ENCODE peak calls at places on chromosome 11, in seven cellular contexts. I, M, S, G, D, B and J are unnamed samples. For H3K4me1, the result is how much of the 10 kb centered on the place peaks cover.

GRCh38 chr11:36586543-36586942 is 7.8 kb upstream of the IFTAP start:
- DNase-seq in M (no peak), D (no peak), I (no peak), B (no peak), S (no peak), G (no peak), J (no peak)

GRCh38 chr11:17395554-17395961 is 7.1 kb upstream of the KCNJ11 start:
- DNase-seq in G (no peak), M (no peak), D (no peak), S (no peak), B (no peak), I (no peak), J (no peak)

GRCh38 chr11:17014321-17014773 is at the start of gene PLEKHA7:
- DNase-seq in S (no peak), B (peak), G (peak), D (peak), I (no peak), M (peak), J (peak)

GRCh38 chr11:8730697-8731020 is 48.1 kb downstream of the RPL27A start:
- DNase-seq in D (no peak), S (peak), M (no peak), G (no peak), I (no peak), B (no peak), J (no peak)

GRCh38 chr11:45879803-45880685 is 5.4 kb upstream of the MAPK8IP1 start:
- DNase-seq in B (no peak), D (no peak), G (peak), S (no peak), I (peak), M (peak), J (no peak)

GRCh38 chr11:72140661-72141060 is 5.1 kb downstream of the FOLR3 start:
- DNase-seq in G (peak), I (no peak), B (no peak), D (no peak), M (no peak), S (no peak), J (no peak)

GRCh38 chr11:15859411-15859810 is 496.9 kb downstream of the SOX6 start:
- DNase-seq in M (no peak), S (no peak), G (no peak), D (no peak), B (no peak), I (no peak), J (no peak)

GRCh38 chr11:111939836-111940604 is 2.9 kb downstream of the DIXDC1 start:
- DNase-seq in S (no peak), M (peak), B (no peak), I (no peak), G (peak), D (no peak), J (no peak)

GRCh38 chr11:21556936-21557335 is 635.9 kb upstream of the ANO5 start:
- DNase-seq in S (no peak), I (no peak), M (no peak), B (no peak), G (no peak), D (no peak), J (peak)

GRCh38 chr11:35363246-35364100 is 55.9 kb downstream of the SLC1A2 start:
- DNase-seq in I (no peak), S (no peak), M (no peak), B (no peak), G (peak), D (no peak), J (no peak)

GRCh38 chr11:31045335-31045734 is 324.2 kb downstream of the DCDC1 start:
- DNase-seq in G (peak), B (no peak), I (no peak), D (no peak), S (no peak), M (peak), J (peak)

GRCh38 chr11:119533462-119533861 is 110.5 kb upstream of the THY1 start:
- DNase-seq in I (no peak), S (peak), G (no peak), M (no peak), D (no peak), B (no peak), J (no peak)
- H3K4me3 ChIP-seq in I (no peak), S (no peak), G (no peak), M (no peak), D (no peak), B (no peak), J (no peak)

DNA sequence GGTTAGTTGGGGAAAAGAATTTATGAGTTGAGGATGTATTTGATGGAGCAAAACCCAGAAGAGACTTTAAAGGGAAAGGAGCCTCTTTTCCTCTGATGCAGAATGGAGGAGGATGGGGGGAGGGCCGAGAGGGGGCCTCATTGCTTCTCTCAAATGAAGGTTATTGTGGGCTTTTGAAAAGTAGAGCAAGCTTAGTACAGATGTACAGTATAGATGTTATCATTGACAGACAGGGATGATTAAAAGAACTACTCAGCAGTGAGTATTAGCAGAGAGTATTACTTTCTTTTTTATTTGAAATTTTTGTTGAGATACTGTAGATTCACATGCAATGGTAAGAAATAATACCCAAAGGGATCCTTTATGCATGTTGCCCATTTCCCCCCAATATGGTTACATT is 98.1 kb downstream of the TEAD1 start:
- DNase-seq in G (no peak), B (no peak), S (no peak), I (no peak), M (no peak), D (no peak), J (no peak)
- H3K4me1 ChIP-seq in G (half or more), B (under half), S (under half), I (under half), M (under half), D (under half), J (under half)

GRCh38 chr11:65609236-65609635 is 4.8 kb downstream of the MAP3K11 start:
- DNase-seq in B (no peak), S (no peak), M (no peak), I (no peak), D (no peak), G (peak), J (no peak)

GRCh38 chr11:65607614-65608426 is 6.2 kb downstream of the MAP3K11 start:
- DNase-seq in I (no peak), M (no peak), B (no peak), G (no peak), S (no peak), D (no peak), J (no peak)

GRCh38 chr11:65609711-65610110 is 4.3 kb downstream of the MAP3K11 start:
- DNase-seq in M (no peak), B (no peak), G (no peak), D (no peak), S (no peak), I (no peak), J (no peak)

GRCh38 chr11:65604258-65604657 is 8.7 kb upstream of the KCNK7 start:
- DNase-seq in D (no peak), I (no peak), M (no peak), S (no peak), B (no peak), G (no peak), J (no peak)

GRCh38 chr11:65606876-65607613 is 7.0 kb downstream of the MAP3K11 start:
- DNase-seq in S (peak), G (peak), I (peak), D (no peak), M (no peak), B (peak), J (no peak)
- H3K4me3 ChIP-seq in S (no peak), G (peak), I (no peak), D (no peak), M (no peak), B (no peak), J (no peak)

GRCh38 chr11:68012044-68012842 is 2.1 kb downstream of the ALDH3B1 start:
- DNase-seq in B (no peak), G (no peak), D (no peak), M (peak), I (no peak), S (no peak), J (no peak)

GRCh38 chr11:68011046-68011943 is 1.2 kb downstream of the ALDH3B1 start:
- DNase-seq in G (no peak), D (no peak), S (no peak), M (no peak), I (no peak), B (no peak), J (no peak)

GRCh38 chr11:68014157-68014965 is 4.2 kb downstream of the ALDH3B1 start:
- DNase-seq in D (no peak), M (peak), B (peak), S (peak), G (peak), I (peak), J (no peak)

GRCh38 chr11:68013611-68014156 is 3.6 kb downstream of the ALDH3B1 start:
- DNase-seq in G (no peak), B (no peak), D (no peak), I (no peak), M (no peak), S (no peak), J (no peak)

DNA sequence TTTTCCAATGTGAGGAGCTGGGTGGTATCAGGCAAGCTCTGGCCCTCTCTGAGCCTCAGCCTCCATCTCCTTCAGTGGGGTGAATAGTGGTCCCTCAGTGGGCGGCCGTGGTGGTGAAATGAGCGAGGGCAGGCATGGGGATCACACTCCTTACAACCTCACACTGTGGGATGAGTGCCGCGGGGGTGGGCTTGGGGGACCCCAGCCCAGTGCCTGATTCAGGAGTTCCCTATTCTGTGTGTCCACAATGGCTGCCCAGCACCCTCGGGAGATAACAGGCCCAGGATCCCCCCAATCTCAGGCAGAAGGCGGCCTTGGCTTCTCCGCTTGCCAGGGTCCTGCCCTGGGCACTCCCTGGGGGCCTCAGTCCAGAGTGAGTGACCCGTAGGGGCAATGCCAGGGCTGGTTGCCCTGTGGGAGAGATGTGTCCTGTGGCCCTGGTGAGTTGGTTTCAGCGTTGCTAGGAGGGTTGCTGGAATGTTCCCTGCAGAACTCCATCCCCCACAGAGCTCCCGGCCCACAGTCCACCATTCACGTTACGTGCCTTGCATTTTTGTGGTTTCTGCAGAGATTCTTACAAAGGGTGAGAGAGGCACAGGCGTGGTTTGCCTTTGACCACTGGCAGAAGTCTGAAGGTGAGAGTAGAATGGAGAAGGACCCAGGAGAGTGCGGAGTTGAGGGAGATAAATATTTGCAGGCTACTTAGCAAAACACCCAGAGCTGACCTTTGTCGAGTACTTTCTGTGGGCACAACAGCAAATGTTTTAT is 2.9 kb downstream of the ALDH3B1 start:
- DNase-seq in S (peak), G (peak), I (no peak), D (no peak), B (no peak), M (peak), J (peak)
- H3K4me1 ChIP-seq in S (under half), G (half or more), I (half or more), D (under half), B (half or more), M (half or more), J (under half)